ENCODE peak calls at places on chromosomes 6 and 20, in five cellular contexts. Z, J, V, U and I are unnamed samples.

GRCh38 chr6:79605968-79606764 is 25.0 kb upstream of the SH3BGRL2 start:
- DNase-seq in Z (no peak), J (no peak), V (no peak), U (no peak), I (no peak)

GRCh38 chr6:44262467-44263356 is 2.6 kb downstream of the NFKBIE start:
- DNase-seq in Z (no peak), J (no peak), V (no peak), U (no peak), I (no peak)

GRCh38 chr6:109718991-109719390 is 27.9 kb downstream of the FIG4 start:
- DNase-seq in Z (no peak), J (no peak), V (no peak), U (no peak), I (no peak)

GRCh38 chr20:20930500-20930899 is 175.7 kb downstream of the LINC00237 start:
- DNase-seq in Z (no peak), J (no peak), V (no peak), U (no peak), I (no peak)

GRCh38 chr6:23244300-23244699 is 674.9 kb downstream of the HDGFL1 start:
- DNase-seq in Z (no peak), J (no peak), V (no peak), U (no peak), I (no peak)

GRCh38 chr6:40286721-40287120 is 300.4 kb downstream of the LRFN2 start:
- DNase-seq in Z (no peak), J (no peak), V (no peak), U (no peak), I (no peak)

GRCh38 chr6:52410979-52411378 is 9.2 kb upstream of the EFHC1 start:
- DNase-seq in Z (no peak), J (no peak), V (no peak), U (no peak), I (no peak)

GRCh38 chr20:45993197-45993951 is 15.3 kb upstream of the MMP9 start:
- DNase-seq in Z (peak), J (no peak), V (no peak), U (no peak), I (peak)

GRCh38 chr6:114987281-114987680 is 644.5 kb upstream of the HS3ST5 start:
- DNase-seq in Z (no peak), J (no peak), V (no peak), U (no peak), I (no peak)

GRCh38 chr6:36119927-36120477 is 10.3 kb upstream of the MAPK13 start:
- DNase-seq in Z (no peak), J (no peak), V (no peak), U (no peak), I (no peak)